ENCODE peak calls at places on chromosomes 16 and 17, in eight cellular contexts. One of them, this sample, is unnamed. For H3K36me3, the result is how much of the 10 kb centered on the place peaks cover.

GRCh38 chr16:55035956-55036355 is 105.3 kb downstream of the IRX5 start:
- DNase-seq in fibroblast of lung: peak
- DNase-seq in K562: no peak
- DNase-seq in HCT116: no peak
- DNase-seq in SK-N-SH: no peak
- DNase-seq in IMR-90: peak
- DNase-seq in neural progenitor cell: no peak
- DNase-seq in mammary epithelial cell: no peak
- DNase-seq in this sample: peak

GRCh38 chr17:52207786-52208185 is 49.3 kb upstream of the CA10 start:
- DNase-seq in fibroblast of lung: no peak
- DNase-seq in K562: no peak
- DNase-seq in HCT116: no peak
- DNase-seq in SK-N-SH: no peak
- DNase-seq in IMR-90: no peak
- DNase-seq in neural progenitor cell: no peak
- DNase-seq in mammary epithelial cell: no peak
- DNase-seq in this sample: no peak

GRCh38 chr17:79114455-79115301 is 40.1 kb downstream of the ENGASE start:
- DNase-seq in fibroblast of lung: no peak
- DNase-seq in K562: no peak
- DNase-seq in HCT116: no peak
- DNase-seq in SK-N-SH: peak
- DNase-seq in IMR-90: no peak
- DNase-seq in neural progenitor cell: peak
- DNase-seq in mammary epithelial cell: peak
- DNase-seq in this sample: peak

GRCh38 chr17:29076722-29077121 is 33.8 kb downstream of the PIPOX start:
- DNase-seq in fibroblast of lung: no peak
- DNase-seq in K562: no peak
- DNase-seq in HCT116: no peak
- DNase-seq in SK-N-SH: no peak
- DNase-seq in IMR-90: no peak
- DNase-seq in neural progenitor cell: peak
- DNase-seq in mammary epithelial cell: no peak
- DNase-seq in this sample: no peak

GRCh38 chr16:69880640-69881133 is 70.4 kb upstream of the CLEC18A start:
- DNase-seq in fibroblast of lung: peak
- DNase-seq in K562: no peak
- DNase-seq in HCT116: no peak
- DNase-seq in SK-N-SH: no peak
- DNase-seq in IMR-90: peak
- DNase-seq in neural progenitor cell: no peak
- DNase-seq in mammary epithelial cell: no peak
- DNase-seq in this sample: peak

GRCh38 chr16:59543641-59544040 is 809.5 kb upstream of the GOT2 start:
- DNase-seq in fibroblast of lung: peak
- DNase-seq in K562: no peak
- DNase-seq in HCT116: no peak
- DNase-seq in SK-N-SH: no peak
- DNase-seq in IMR-90: peak
- DNase-seq in neural progenitor cell: no peak
- DNase-seq in mammary epithelial cell: peak
- DNase-seq in this sample: peak

GRCh38 chr16:78321611-78322010 is 222.2 kb downstream of the WWOX start:
- DNase-seq in fibroblast of lung: no peak
- DNase-seq in K562: no peak
- DNase-seq in HCT116: no peak
- DNase-seq in SK-N-SH: peak
- DNase-seq in IMR-90: no peak
- DNase-seq in neural progenitor cell: no peak
- DNase-seq in mammary epithelial cell: no peak
- DNase-seq in this sample: no peak

GRCh38 chr16:15587152-15587825 is 55.7 kb downstream of the MARF1 start:
- DNase-seq in fibroblast of lung: no peak
- DNase-seq in K562: no peak
- DNase-seq in HCT116: no peak
- DNase-seq in SK-N-SH: no peak
- DNase-seq in IMR-90: no peak
- DNase-seq in neural progenitor cell: no peak
- DNase-seq in mammary epithelial cell: no peak
- DNase-seq in this sample: no peak

GRCh38 chr16:4625617-4626159 is 1.1 kb downstream of the MGRN1 start:
- DNase-seq in fibroblast of lung: no peak
- DNase-seq in K562: no peak
- DNase-seq in HCT116: no peak
- DNase-seq in SK-N-SH: no peak
- DNase-seq in IMR-90: no peak
- DNase-seq in neural progenitor cell: peak
- DNase-seq in mammary epithelial cell: no peak
- DNase-seq in this sample: no peak

GRCh38 chr17:66302761-66303626 is 581 bp downstream of the PRKCA start:
- DNase-seq in fibroblast of lung: peak
- DNase-seq in K562: peak
- DNase-seq in HCT116: no peak
- DNase-seq in SK-N-SH: peak
- DNase-seq in IMR-90: peak
- DNase-seq in neural progenitor cell: peak
- DNase-seq in mammary epithelial cell: peak
- DNase-seq in this sample: peak

GRCh38 chr16:81684901-81685300 is 94.2 kb upstream of the PLCG2 start:
- DNase-seq in fibroblast of lung: no peak
- DNase-seq in K562: no peak
- DNase-seq in HCT116: no peak
- DNase-seq in SK-N-SH: no peak
- DNase-seq in IMR-90: no peak
- DNase-seq in neural progenitor cell: no peak
- DNase-seq in mammary epithelial cell: no peak
- DNase-seq in this sample: no peak

GRCh38 chr16:70728145-70728544 is 42.3 kb upstream of the MTSS2 start:
- DNase-seq in fibroblast of lung: no peak
- DNase-seq in K562: no peak
- DNase-seq in HCT116: no peak
- DNase-seq in SK-N-SH: no peak
- DNase-seq in IMR-90: no peak
- DNase-seq in neural progenitor cell: no peak
- DNase-seq in mammary epithelial cell: no peak
- DNase-seq in this sample: no peak

GRCh38 chr17:69246726-69247375 is 18.2 kb upstream of the ABCA10 start:
- DNase-seq in fibroblast of lung: peak
- DNase-seq in K562: peak
- DNase-seq in HCT116: peak
- DNase-seq in SK-N-SH: peak
- DNase-seq in IMR-90: peak
- DNase-seq in neural progenitor cell: peak
- DNase-seq in mammary epithelial cell: peak
- DNase-seq in this sample: peak

GRCh38 chr17:539766-540165 is 174.9 kb downstream of the VPS53 start:
- DNase-seq in fibroblast of lung: no peak
- DNase-seq in K562: no peak
- DNase-seq in HCT116: no peak
- DNase-seq in SK-N-SH: no peak
- DNase-seq in IMR-90: no peak
- DNase-seq in neural progenitor cell: no peak
- DNase-seq in mammary epithelial cell: no peak
- DNase-seq in this sample: no peak

GRCh38 chr17:3959295-3959899 is 4.8 kb downstream of the ATP2A3 start:
- DNase-seq in fibroblast of lung: peak
- DNase-seq in K562: peak
- DNase-seq in HCT116: no peak
- DNase-seq in SK-N-SH: no peak
- DNase-seq in IMR-90: peak
- DNase-seq in neural progenitor cell: no peak
- DNase-seq in mammary epithelial cell: no peak
- DNase-seq in this sample: peak

GRCh38 chr17:78106211-78106610 is 22.3 kb downstream of the TMC6 start:
- DNase-seq in fibroblast of lung: no peak
- DNase-seq in K562: no peak
- DNase-seq in HCT116: no peak
- DNase-seq in SK-N-SH: no peak
- DNase-seq in IMR-90: no peak
- DNase-seq in neural progenitor cell: no peak
- DNase-seq in mammary epithelial cell: no peak
- DNase-seq in this sample: no peak

GRCh38 chr17:4433515-4434031 is at the start of gene SPNS3:
- DNase-seq in fibroblast of lung: no peak
- DNase-seq in K562: no peak
- DNase-seq in HCT116: no peak
- DNase-seq in SK-N-SH: no peak
- DNase-seq in IMR-90: no peak
- DNase-seq in neural progenitor cell: no peak
- DNase-seq in mammary epithelial cell: no peak
- DNase-seq in this sample: no peak

GRCh38 chr17:38451030-38451839 is 23.0 kb downstream of the ARHGAP23 start:
- DNase-seq in fibroblast of lung: peak
- DNase-seq in K562: no peak
- DNase-seq in HCT116: no peak
- DNase-seq in SK-N-SH: no peak
- DNase-seq in IMR-90: peak
- DNase-seq in neural progenitor cell: peak
- DNase-seq in mammary epithelial cell: no peak
- DNase-seq in this sample: peak

GRCh38 chr17:81291662-81292061 is 3.4 kb downstream of the SLC38A10 start:
- DNase-seq in fibroblast of lung: peak
- DNase-seq in K562: peak
- DNase-seq in HCT116: peak
- DNase-seq in SK-N-SH: peak
- DNase-seq in IMR-90: peak
- DNase-seq in neural progenitor cell: peak
- DNase-seq in mammary epithelial cell: peak
- DNase-seq in this sample: peak

GRCh38 chr16:67169642-67170167 is 633 bp upstream of the NOL3 start:
- DNase-seq in fibroblast of lung: peak
- DNase-seq in K562: peak
- DNase-seq in HCT116: no peak
- DNase-seq in SK-N-SH: peak
- DNase-seq in IMR-90: no peak
- DNase-seq in neural progenitor cell: peak
- DNase-seq in mammary epithelial cell: no peak
- DNase-seq in this sample: peak

GRCh38 chr16:66044616-66045015 is 321.9 kb upstream of the CDH5 start:
- DNase-seq in fibroblast of lung: no peak
- DNase-seq in K562: no peak
- DNase-seq in HCT116: no peak
- DNase-seq in SK-N-SH: no peak
- DNase-seq in IMR-90: no peak
- DNase-seq in neural progenitor cell: no peak
- DNase-seq in mammary epithelial cell: no peak
- DNase-seq in this sample: no peak

DNA sequence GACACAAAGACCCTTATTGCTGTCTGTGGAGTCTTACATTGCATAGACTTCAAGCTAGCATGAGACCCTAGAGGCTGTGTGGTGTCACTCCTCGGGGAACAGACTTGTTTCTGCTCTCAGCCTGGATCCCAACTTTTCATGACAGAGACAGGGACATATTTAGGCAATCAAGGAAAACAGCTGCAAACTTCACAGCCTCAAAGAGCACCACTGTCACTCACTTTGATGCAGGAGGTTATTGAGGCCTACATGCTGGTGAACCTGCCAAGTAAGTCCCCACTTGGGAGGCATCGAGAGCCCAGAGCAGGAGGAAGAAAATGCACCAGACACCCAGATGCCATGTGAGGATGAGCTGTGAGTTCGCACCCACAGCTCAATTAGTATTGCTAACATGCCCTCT is 10.3 kb downstream of the CBLN1 start:
- DNase-seq in fibroblast of lung: no peak
- DNase-seq in K562: no peak
- DNase-seq in HCT116: no peak
- DNase-seq in SK-N-SH: no peak
- DNase-seq in IMR-90: no peak
- DNase-seq in neural progenitor cell: no peak
- DNase-seq in mammary epithelial cell: no peak
- DNase-seq in this sample: no peak
- H3K36me3 ChIP-seq in fibroblast of lung: under half
- H3K36me3 ChIP-seq in K562: under half
- H3K36me3 ChIP-seq in HCT116: under half
- H3K36me3 ChIP-seq in SK-N-SH: under half
- H3K36me3 ChIP-seq in IMR-90: under half
- H3K36me3 ChIP-seq in neural progenitor cell: under half
- H3K36me3 ChIP-seq in mammary epithelial cell: under half
- H3K36me3 ChIP-seq in this sample: under half

DNA sequence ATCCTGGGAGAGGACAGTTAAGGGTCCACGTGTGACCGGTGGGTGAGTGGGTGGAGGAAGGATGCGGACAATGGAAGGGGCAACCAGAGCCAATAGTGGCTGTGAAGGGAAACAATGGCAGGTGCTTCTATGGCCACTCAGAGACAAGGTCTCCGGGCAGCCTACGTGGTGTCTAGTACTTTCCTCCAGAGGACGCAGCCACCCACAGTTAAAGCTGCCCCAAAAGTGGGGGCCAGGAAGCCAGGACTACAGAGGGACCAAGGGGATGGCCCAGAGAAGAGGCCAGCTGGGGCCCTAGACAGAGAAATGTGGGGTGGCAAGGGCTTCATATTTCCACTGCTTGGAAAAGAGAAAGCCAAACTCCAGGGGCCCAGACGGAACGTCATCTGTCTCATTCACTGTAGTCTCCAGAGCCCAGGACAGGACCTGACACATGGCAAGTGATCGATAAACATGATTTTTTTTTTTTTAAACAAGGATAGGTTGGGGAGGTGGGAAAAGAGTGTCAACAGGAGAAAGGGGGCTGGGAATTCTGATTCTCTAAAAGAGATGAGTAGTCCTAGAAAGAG is 861 bp upstream of the PER1 start:
- DNase-seq in fibroblast of lung: no peak
- DNase-seq in K562: no peak
- DNase-seq in HCT116: no peak
- DNase-seq in SK-N-SH: no peak
- DNase-seq in IMR-90: no peak
- DNase-seq in neural progenitor cell: no peak
- DNase-seq in mammary epithelial cell: no peak
- DNase-seq in this sample: peak
- H3K9ac ChIP-seq in fibroblast of lung: peak
- H3K9ac ChIP-seq in K562: peak
- H3K9ac ChIP-seq in HCT116: peak
- H3K9ac ChIP-seq in SK-N-SH: peak
- H3K9ac ChIP-seq in IMR-90: no peak
- H3K9ac ChIP-seq in neural progenitor cell: no peak
- H3K9ac ChIP-seq in mammary epithelial cell: peak
- H3K9ac ChIP-seq in this sample: peak

DNA sequence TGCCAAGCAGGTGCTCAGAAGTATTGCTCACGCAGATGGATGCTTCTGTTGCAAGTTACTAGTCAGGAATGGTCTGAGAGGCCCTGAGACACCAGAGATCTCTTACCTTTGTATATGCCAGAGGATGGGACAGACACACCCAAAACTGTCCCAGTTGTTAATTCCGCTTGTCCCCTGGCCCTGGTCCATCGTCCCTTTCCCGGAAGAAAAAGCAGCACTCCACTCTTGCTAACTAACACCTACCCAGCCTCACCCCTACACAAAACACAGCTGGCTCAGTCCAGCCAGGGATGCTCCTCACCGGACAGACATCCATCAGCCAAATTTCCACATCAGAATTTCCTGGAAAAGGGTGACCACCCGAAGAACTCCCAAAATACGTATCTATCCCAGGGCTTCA is 2.0 kb downstream of the GAS7 start:
- DNase-seq in fibroblast of lung: no peak
- DNase-seq in K562: no peak
- DNase-seq in HCT116: no peak
- DNase-seq in SK-N-SH: no peak
- DNase-seq in IMR-90: no peak
- DNase-seq in neural progenitor cell: no peak
- DNase-seq in mammary epithelial cell: no peak
- DNase-seq in this sample: no peak
- H3K4me3 ChIP-seq in fibroblast of lung: no peak
- H3K4me3 ChIP-seq in K562: no peak
- H3K4me3 ChIP-seq in HCT116: no peak
- H3K4me3 ChIP-seq in SK-N-SH: no peak
- H3K4me3 ChIP-seq in IMR-90: no peak
- H3K4me3 ChIP-seq in neural progenitor cell: no peak
- H3K4me3 ChIP-seq in mammary epithelial cell: no peak
- H3K4me3 ChIP-seq in this sample: peak

GRCh38 chr16:14576069-14576468 is 54.0 kb downstream of the PARN start:
- DNase-seq in fibroblast of lung: no peak
- DNase-seq in K562: no peak
- DNase-seq in HCT116: no peak
- DNase-seq in SK-N-SH: no peak
- DNase-seq in IMR-90: no peak
- DNase-seq in neural progenitor cell: no peak
- DNase-seq in mammary epithelial cell: no peak
- DNase-seq in this sample: no peak
- H3K36me3 ChIP-seq in fibroblast of lung: under half
- H3K36me3 ChIP-seq in K562: half or more
- H3K36me3 ChIP-seq in HCT116: under half
- H3K36me3 ChIP-seq in SK-N-SH: half or more
- H3K36me3 ChIP-seq in IMR-90: under half
- H3K36me3 ChIP-seq in neural progenitor cell: under half
- H3K36me3 ChIP-seq in mammary epithelial cell: under half
- H3K36me3 ChIP-seq in this sample: half or more